ENCODE peak calls at places on chromosomes 11 and 22, in seven cellular contexts. U, E, W, X, N, L and Y are unnamed samples. For H3K9me3, the result is how much of the 10 kb centered on the place peaks cover.

GRCh38 chr22:28229566-28230483 is 310.8 kb upstream of the PITPNB start:
- DNase-seq in U (no peak), E (no peak), W (no peak), X (no peak), N (no peak), L (no peak), Y (no peak)

GRCh38 chr11:36352919-36353318 is 56.8 kb downstream of the PRR5L start:
- DNase-seq in U (no peak), E (no peak), W (no peak), X (no peak), N (no peak), L (no peak), Y (peak)

GRCh38 chr11:69817265-69818236 is 1.7 kb downstream of the FGF3 start:
- DNase-seq in U (no peak), E (no peak), W (no peak), X (no peak), N (no peak), L (no peak), Y (no peak)

GRCh38 chr11:13055200-13055599 is 46.1 kb downstream of the RASSF10 start:
- DNase-seq in U (no peak), E (no peak), W (no peak), X (no peak), N (no peak), L (no peak), Y (no peak)

GRCh38 chr22:42807185-42807584 is 49.9 kb downstream of the ARFGAP3 start:
- DNase-seq in U (no peak), E (no peak), W (no peak), X (no peak), N (no peak), L (no peak), Y (no peak)

GRCh38 chr11:122097419-122098001 is 18.5 kb downstream of the BLID start:
- DNase-seq in U (no peak), E (no peak), W (no peak), X (peak), N (no peak), L (no peak), Y (no peak)

GRCh38 chr11:104658177-104658576 is 240.1 kb downstream of the CASP12 start:
- DNase-seq in U (no peak), E (no peak), W (no peak), X (no peak), N (no peak), L (no peak), Y (no peak)

GRCh38 chr11:69423181-69423580 is 58.3 kb upstream of the LINC01488 start:
- DNase-seq in U (no peak), E (no peak), W (no peak), X (no peak), N (no peak), L (no peak), Y (no peak)

GRCh38 chr11:117199061-117199915 is at the start of gene TAGLN:
- DNase-seq in U (no peak), E (peak), W (no peak), X (peak), N (peak), L (peak), Y (no peak)

GRCh38 chr11:78666675-78667129 is 92.0 kb upstream of the NARS2 start:
- DNase-seq in U (no peak), E (no peak), W (no peak), X (no peak), N (no peak), L (no peak), Y (no peak)

GRCh38 chr11:47765086-47765485 is 2.1 kb downstream of the FNBP4 start:
- DNase-seq in U (no peak), E (no peak), W (no peak), X (no peak), N (no peak), L (no peak), Y (no peak)

GRCh38 chr22:27766679-27767078 is 34.9 kb downstream of the MN1 start:
- DNase-seq in U (no peak), E (no peak), W (no peak), X (no peak), N (no peak), L (no peak), Y (no peak)

GRCh38 chr11:118304227-118304808 is at the start of gene CD3E:
- DNase-seq in U (no peak), E (peak), W (peak), X (no peak), N (no peak), L (no peak), Y (peak)

GRCh38 chr11:76824083-76824939 is 36.4 kb upstream of the ACER3 start:
- DNase-seq in U (no peak), E (no peak), W (no peak), X (no peak), N (no peak), L (no peak), Y (no peak)

GRCh38 chr22:27775698-27776409 is 25.7 kb downstream of the MN1 start:
- DNase-seq in U (no peak), E (no peak), W (no peak), X (no peak), N (peak), L (peak), Y (no peak)

GRCh38 chr11:107438148-107438547 is 19.5 kb downstream of the CWF19L2 start:
- DNase-seq in U (no peak), E (no peak), W (no peak), X (no peak), N (no peak), L (no peak), Y (no peak)

GRCh38 chr22:10778296-10778814 is 4749.6 kb upstream of the OR11H1 start:
- DNase-seq in U (no peak), E (no peak), W (no peak), X (no peak), N (no peak), L (no peak), Y (no peak)
- H3K9me3 ChIP-seq in U (under half), E (under half), W (under half), X (under half), N (under half), L (half or more), Y (under half)

DNA sequence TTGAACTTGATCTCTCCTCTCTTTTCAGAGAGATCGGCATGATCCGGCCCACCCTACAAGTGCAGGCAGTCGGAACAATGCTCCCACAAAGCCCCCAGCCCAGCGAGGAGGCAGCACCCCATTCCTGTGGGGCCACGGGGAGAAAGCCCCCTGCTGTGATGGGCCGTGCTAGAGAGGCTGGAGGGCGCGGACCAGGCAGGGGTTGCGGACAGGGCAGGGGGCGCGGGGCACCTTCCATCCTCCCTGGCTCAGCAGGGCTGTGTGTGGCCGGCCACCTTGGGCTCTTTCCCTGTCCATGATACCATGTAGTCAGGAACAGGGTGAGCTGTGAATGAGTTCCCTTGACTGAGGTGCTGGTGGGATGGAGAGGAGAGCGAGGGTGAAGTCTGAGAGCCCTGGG is 379.8 kb downstream of the BRD1 start:
- DNase-seq in U (no peak), E (no peak), W (no peak), X (no peak), N (no peak), L (no peak), Y (no peak)
- H3K9me3 ChIP-seq in U (under half), E (under half), W (under half), X (under half), N (under half), L (under half), Y (under half)

GRCh38 chr22:35335936-35336781 is 36.5 kb downstream of the TOM1 start:
- DNase-seq in U (no peak), E (no peak), W (no peak), X (no peak), N (no peak), L (no peak), Y (no peak)
- H3K9me3 ChIP-seq in U (under half), E (under half), W (under half), X (under half), N (under half), L (under half), Y (under half)

GRCh38 chr11:6621711-6622211 is 2.5 kb upstream of the TPP1 start:
- DNase-seq in U (no peak), E (no peak), W (no peak), X (no peak), N (no peak), L (no peak), Y (no peak)
- H3K9me3 ChIP-seq in U (under half), E (under half), W (under half), X (under half), N (under half), L (under half), Y (under half)

GRCh38 chr11:98183034-98183433 is 837.7 kb upstream of the CNTN5 start:
- DNase-seq in U (no peak), E (no peak), W (no peak), X (no peak), N (no peak), L (no peak), Y (no peak)
- H3K9me3 ChIP-seq in U (under half), E (under half), W (under half), X (under half), N (under half), L (under half), Y (under half)

GRCh38 chr22:38796262-38796957 is 2.5 kb upstream of the DNAL4 start:
- DNase-seq in U (no peak), E (no peak), W (no peak), X (no peak), N (no peak), L (no peak), Y (no peak)

GRCh38 chr22:38798496-38798895 is 4.6 kb upstream of the DNAL4 start:
- DNase-seq in U (no peak), E (no peak), W (no peak), X (no peak), N (no peak), L (no peak), Y (no peak)

GRCh38 chr22:38793721-38794466 is at the start of gene DNAL4:
- DNase-seq in U (peak), E (peak), W (peak), X (peak), N (peak), L (peak), Y (peak)

GRCh38 chr22:38792833-38793232 is 1.1 kb downstream of the DNAL4 start:
- DNase-seq in U (no peak), E (no peak), W (no peak), X (no peak), N (no peak), L (no peak), Y (no peak)

GRCh38 chr22:38795569-38795968 is 1.6 kb upstream of the DNAL4 start:
- DNase-seq in U (no peak), E (no peak), W (no peak), X (no peak), N (no peak), L (no peak), Y (no peak)
- H3K9me3 ChIP-seq in U (under half), E (under half), W (under half), X (under half), N (under half), L (under half), Y (under half)

GRCh38 chr22:47372111-47372581 is 609.7 kb downstream of the TBC1D22A start:
- DNase-seq in U (peak), E (no peak), W (no peak), X (no peak), N (no peak), L (no peak), Y (no peak)
- H3K9me3 ChIP-seq in U (under half), E (under half), W (under half), X (under half), N (under half), L (half or more), Y (under half)